ENCODE peak calls at places on chromosomes 11 and 22, in four cellular contexts. P, R, J and W are unnamed samples.

GRCh38 chr22:40187389-40187788 is 9.7 kb downstream of the TNRC6B start:
- DNase-seq in P (no peak), R (no peak), J (no peak), W (no peak)

GRCh38 chr11:46001427-46002049 is 79.1 kb downstream of the LARGE2 start:
- DNase-seq in P (no peak), R (no peak), J (no peak), W (no peak)

GRCh38 chr11:88179141-88179540 is 3.9 kb upstream of the RAB38 start:
- DNase-seq in P (peak), R (no peak), J (no peak), W (no peak)

GRCh38 chr11:116928102-116928777 is 90.8 kb upstream of the APOA1 start:
- DNase-seq in P (peak), R (no peak), J (no peak), W (no peak)

GRCh38 chr22:45912910-45913309 is 64.1 kb downstream of the WNT7B start:
- DNase-seq in P (no peak), R (no peak), J (no peak), W (no peak)

GRCh38 chr11:65112226-65112550 is 516 bp downstream of the TM7SF2 start:
- DNase-seq in P (no peak), R (no peak), J (no peak), W (no peak)

GRCh38 chr11:120562806-120563425 is 51.4 kb downstream of the GRIK4 start:
- DNase-seq in P (no peak), R (no peak), J (no peak), W (no peak)

GRCh38 chr11:27075655-27076054 is 35.0 kb downstream of the BBOX1 start:
- DNase-seq in P (no peak), R (no peak), J (no peak), W (no peak)

GRCh38 chr11:6647282-6647679 is 8.3 kb downstream of the DCHS1 start:
- DNase-seq in P (no peak), R (no peak), J (no peak), W (peak)

GRCh38 chr22:44862281-44862680 is 109.9 kb downstream of the ARHGAP8 start:
- DNase-seq in P (no peak), R (no peak), J (no peak), W (no peak)

GRCh38 chr11:78069465-78069864 is 5.8 kb downstream of the THRSP start:
- DNase-seq in P (no peak), R (no peak), J (no peak), W (no peak)

DNA sequence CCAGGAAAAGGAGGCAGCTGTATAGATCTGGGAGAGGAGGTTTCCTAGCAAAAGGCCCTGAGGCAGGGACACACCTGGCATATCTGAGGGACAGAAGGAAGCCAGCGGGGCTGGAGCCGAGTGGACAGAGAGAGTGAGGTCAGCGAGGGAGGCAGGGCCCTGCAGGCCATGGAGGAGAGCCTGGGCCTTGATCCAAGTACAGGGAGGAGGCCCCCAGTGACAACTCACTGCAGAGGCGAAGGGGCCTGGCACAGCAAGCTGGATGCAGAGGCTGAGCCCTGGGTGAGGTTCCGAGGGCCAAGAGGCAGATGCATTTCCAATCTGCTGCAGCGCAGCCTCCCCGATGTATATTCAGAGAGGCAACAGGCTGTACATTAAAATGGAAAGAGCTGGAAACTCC is 10.5 kb upstream of the CBX6 start:
- DNase-seq in P (no peak), R (no peak), J (no peak), W (no peak)
- TF ChIP-seq CHD2 in P (no peak), R (no peak), J (no peak), W (no peak)

DNA sequence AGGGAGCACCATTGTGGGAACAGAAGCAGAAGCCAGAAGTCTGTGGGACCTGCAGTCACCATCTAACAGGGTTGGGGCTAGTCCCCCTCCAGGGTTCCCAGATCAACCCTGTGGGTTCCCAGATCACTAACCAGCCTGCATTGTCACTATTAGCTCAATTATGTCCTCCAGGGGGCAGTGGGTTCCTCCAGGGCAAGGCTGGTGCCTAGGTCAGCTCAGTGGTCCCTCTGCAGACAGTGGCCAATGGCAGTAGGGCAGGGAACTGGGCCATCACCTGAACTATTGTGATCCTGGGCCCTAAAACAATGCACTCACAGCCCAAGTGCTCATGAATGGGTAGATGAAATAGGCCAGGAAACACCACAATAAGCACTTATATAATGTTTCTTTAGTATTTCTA is 18.8 kb upstream of the PRSS23 start:
- DNase-seq in P (no peak), R (no peak), J (no peak), W (no peak)
- TF ChIP-seq CHD2 in P (no peak), R (no peak), J (no peak), W (no peak)

GRCh38 chr11:124725719-124726105 is 14.0 kb upstream of the NRGN start:
- DNase-seq in P (no peak), R (no peak), J (no peak), W (no peak)
- TF ChIP-seq CHD2 in P (no peak), R (no peak), J (no peak), W (no peak)

DNA sequence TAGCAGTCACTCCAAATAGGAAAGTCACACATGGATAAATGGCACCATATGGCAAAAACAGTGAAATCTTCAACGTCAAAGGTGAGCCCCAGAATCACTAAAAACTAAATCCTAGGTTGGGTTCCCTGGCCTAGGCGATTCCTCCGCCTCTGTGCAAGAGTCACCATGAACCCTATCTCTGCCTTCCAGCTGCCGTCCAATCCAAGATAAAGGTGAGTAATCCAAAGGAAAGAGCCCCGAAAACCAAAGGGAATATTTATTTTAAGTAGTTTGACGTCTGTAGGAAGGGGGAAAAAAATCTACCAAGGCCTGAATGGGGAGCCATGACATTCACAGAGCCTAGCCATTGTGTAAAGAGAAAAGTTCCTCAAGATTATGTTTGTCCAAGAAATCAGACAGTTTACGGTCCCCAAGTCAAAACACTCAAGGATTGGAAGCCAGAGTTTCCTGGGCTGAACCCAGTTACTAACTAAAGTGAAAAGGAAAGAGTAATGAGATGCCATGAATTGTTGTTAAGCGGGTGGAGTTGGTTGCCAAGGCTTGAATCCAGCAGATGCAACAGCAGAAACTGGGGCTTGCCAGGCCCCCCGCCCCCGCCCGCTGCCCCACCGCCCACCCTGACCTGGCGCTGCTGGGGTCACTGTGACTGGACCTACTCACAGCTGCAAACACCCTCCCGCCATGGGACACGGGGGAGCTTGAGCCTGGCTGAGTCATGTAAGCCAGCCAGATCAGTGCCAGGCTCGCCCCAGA is 39.7 kb upstream of the ETS1 start:
- DNase-seq in P (no peak), R (no peak), J (no peak), W (no peak)
- TF ChIP-seq CHD2 in P (no peak), R (no peak), J (no peak), W (no peak)

GRCh38 chr11:75277211-75277805 is 36.7 kb downstream of the TPBGL start:
- DNase-seq in P (no peak), R (no peak), J (no peak), W (no peak)

GRCh38 chr11:75276696-75277095 is 36.1 kb downstream of the TPBGL start:
- DNase-seq in P (no peak), R (no peak), J (no peak), W (no peak)

GRCh38 chr11:75273989-75274391 is 33.4 kb downstream of the TPBGL start:
- DNase-seq in P (no peak), R (no peak), J (no peak), W (no peak)

GRCh38 chr11:75273331-75273988 is 32.9 kb downstream of the TPBGL start:
- DNase-seq in P (no peak), R (no peak), J (no peak), W (no peak)

GRCh38 chr11:75275581-75275980 is 35.0 kb downstream of the TPBGL start:
- DNase-seq in P (no peak), R (no peak), J (no peak), W (no peak)
- TF ChIP-seq CHD2 in P (no peak), R (no peak), J (no peak), W (no peak)

DNA sequence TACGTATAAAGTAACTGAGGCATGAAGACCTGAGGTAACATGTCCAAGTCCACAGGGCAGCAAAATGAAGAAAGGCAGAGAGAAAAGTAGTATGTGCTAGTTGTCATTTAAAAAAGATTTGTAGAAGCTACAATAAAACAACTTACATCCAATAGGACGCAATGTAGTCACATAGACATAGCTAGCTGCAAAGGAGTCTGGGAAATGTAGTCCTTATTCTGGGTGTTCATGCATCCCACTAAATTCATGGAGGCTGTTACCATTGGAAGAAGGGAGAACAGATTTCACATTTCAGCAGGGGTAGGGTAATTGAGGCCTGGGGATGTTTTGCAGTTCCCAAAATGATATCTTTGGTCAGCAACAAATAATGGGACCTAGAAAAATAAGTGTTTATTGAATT is 571.4 kb downstream of the MIAT start:
- DNase-seq in P (no peak), R (no peak), J (no peak), W (no peak)
- TF ChIP-seq CHD2 in P (no peak), R (no peak), J (no peak), W (no peak)

GRCh38 chr22:19611590-19611989 is 87.4 kb upstream of the CLDN5 start:
- DNase-seq in P (no peak), R (no peak), J (no peak), W (no peak)
- TF ChIP-seq CHD2 in P (no peak), R (no peak), J (no peak), W (no peak)

DNA sequence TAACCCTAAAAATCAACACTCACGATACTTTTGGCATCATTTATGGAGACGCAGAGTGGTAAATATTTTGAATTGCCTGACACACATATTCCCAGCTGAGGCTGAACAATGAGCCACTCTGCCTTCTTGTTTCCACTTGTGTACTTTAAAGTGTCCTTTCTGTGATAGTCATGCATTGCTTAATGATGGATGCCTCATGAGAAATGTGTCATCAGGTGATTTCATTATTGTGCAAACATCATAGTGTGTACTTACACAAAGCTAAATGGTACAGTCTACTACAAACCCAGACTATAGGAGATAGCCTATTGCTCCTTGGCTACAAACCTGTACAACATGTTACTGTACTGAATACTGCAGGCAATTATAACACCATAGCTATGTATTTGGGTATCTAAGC is 44.2 kb downstream of the MRE11 start:
- DNase-seq in P (no peak), R (peak), J (peak), W (no peak)
- TF ChIP-seq CHD2 in P (no peak), R (no peak), J (no peak), W (no peak)

GRCh38 chr22:30397656-30398635 is 1.1 kb downstream of the SEC14L2 start:
- DNase-seq in P (no peak), R (no peak), J (no peak), W (peak)
- TF ChIP-seq CHD2 in P (no peak), R (no peak), J (no peak), W (no peak)

GRCh38 chr11:11826260-11826659 is 15.5 kb upstream of the USP47 start:
- DNase-seq in P (no peak), R (no peak), J (no peak), W (no peak)

GRCh38 chr11:11827272-11827671 is 14.5 kb upstream of the USP47 start:
- DNase-seq in P (no peak), R (no peak), J (no peak), W (no peak)

GRCh38 chr11:11818529-11819121 is 23.1 kb upstream of the USP47 start:
- DNase-seq in P (no peak), R (no peak), J (no peak), W (no peak)

GRCh38 chr11:11821899-11822298 is 19.9 kb upstream of the USP47 start:
- DNase-seq in P (no peak), R (no peak), J (no peak), W (no peak)

DNA sequence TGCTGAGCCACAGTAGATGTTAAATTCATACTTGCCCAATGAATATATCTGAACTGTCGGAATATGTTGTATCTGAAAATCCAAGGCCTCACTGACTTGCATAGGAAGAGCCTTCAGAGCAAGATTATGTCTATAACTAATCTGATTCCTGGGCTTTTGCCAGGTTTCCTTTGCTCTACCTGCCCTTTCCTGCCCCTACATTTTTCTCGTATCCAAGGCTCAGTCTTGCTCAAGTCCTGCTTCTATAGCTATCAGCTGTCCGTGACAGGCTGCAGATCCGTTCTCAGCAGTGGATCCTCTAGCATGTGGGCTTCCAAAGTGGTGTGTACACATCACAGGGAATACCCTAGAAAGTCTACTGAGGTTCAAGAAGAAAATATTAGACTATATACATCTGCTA is 18.8 kb upstream of the USP47 start:
- DNase-seq in P (no peak), R (no peak), J (no peak), W (no peak)
- TF ChIP-seq CHD2 in P (no peak), R (no peak), J (no peak), W (no peak)